ENCODE peak calls at places on chromosomes 6 and 20, in five cellular contexts. N is astrocyte of the spinal cord, K is left ventricle myocardium inferior, I is fibroblast of pulmonary artery, L is neuronal stem cell. B is an unnamed sample.

GRCh38 chr6:116363759-116364158 is 7.0 kb upstream of the DSE start:
- DNase-seq in N (peak), L (no peak), I (peak), K (no peak), B (peak)

GRCh38 chr20:50284811-50285375 is 94.3 kb downstream of the CEBPB start:
- DNase-seq in I (no peak), K (no peak), N (peak), L (no peak), B (no peak)

GRCh38 chr6:10256113-10256690 is 158.7 kb downstream of the TFAP2A start:
- DNase-seq in I (no peak), K (no peak), L (no peak), N (no peak), B (peak)

GRCh38 chr6:25553502-25553901 is 98.5 kb upstream of the SCGN start:
- DNase-seq in K (no peak), N (no peak), L (no peak), I (no peak), B (peak)

GRCh38 chr6:3088853-3089445 is 20.7 kb downstream of the RIPK1 start:
- DNase-seq in L (no peak), N (peak), K (no peak), I (no peak), B (peak)

GRCh38 chr20:59322101-59322500 is 21.7 kb downstream of the EDN3 start:
- DNase-seq in N (no peak), L (no peak), I (no peak), K (no peak), B (no peak)

GRCh38 chr6:25172819-25173218 is 106.4 kb upstream of the CARMIL1 start:
- DNase-seq in I (peak), N (peak), L (no peak), K (no peak), B (peak)

GRCh38 chr20:46814366-46815232 is 80.0 kb upstream of the EYA2 start:
- DNase-seq in I (peak), N (peak), K (no peak), L (peak), B (peak)

GRCh38 chr20:59159091-59159821 is 4.4 kb upstream of the ZNF831 start:
- DNase-seq in N (no peak), L (no peak), I (no peak), K (no peak), B (no peak)

GRCh38 chr20:709421-709820 is 33.8 kb upstream of the SCRT2 start:
- DNase-seq in K (peak), L (no peak), I (peak), N (no peak), B (peak)

GRCh38 chr6:167121471-167121870 is 1.4 kb upstream of the CCR6 start:
- DNase-seq in I (no peak), L (no peak), N (no peak), K (no peak), B (no peak)
- H3K4me3 ChIP-seq in I (no peak), L (no peak), N (no peak), K (no peak), B (no peak)

DNA sequence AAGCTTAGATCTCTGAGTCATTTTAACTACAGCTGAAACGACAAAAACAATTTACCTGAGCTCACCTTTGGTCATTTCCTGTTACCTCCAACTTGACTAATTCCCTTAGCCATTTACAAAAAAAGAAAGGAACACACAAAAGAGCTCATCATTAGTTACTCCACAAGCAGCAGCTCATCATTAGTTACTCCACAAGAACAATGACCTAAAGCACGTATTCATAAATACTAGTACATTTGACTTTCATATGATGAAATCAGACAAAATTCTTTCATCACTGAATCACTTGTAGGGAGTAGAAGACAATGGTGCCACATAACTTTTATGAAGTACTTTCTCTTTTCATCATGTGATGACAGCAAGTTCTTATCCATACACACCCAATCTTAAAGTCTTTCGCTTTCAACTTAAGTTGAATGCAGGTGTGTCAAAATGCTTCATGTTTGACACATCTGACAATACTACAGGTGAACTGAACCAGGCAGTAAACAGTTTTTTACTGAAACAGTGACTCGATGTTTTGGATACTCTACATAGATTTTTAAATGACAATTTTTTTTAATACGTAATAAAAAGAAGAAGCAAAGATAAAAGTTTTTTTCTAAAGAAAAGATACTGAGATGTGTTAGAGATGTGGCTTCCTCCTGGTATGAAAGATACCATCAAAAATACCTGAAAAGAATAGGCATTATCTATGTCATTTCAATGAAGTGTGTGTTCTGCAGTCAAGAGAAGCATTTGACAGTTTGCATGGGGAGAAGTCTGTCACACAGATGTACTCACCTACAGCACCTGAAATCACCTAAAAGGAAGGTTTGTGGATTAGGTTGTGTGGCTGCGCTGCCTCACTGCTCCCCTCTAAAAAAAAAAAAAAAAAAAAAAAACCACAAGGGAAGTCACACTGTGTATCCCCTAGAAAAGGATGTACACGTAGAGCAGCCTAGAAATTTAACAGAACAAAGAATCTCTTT is 109.1 kb downstream of the PRDM1 start:
- DNase-seq in K (no peak), L (no peak), I (peak), N (peak), B (peak)
- H3K4me3 ChIP-seq in K (no peak), L (no peak), I (no peak), N (no peak), B (no peak)

GRCh38 chr6:41408576-41408975 is 73.2 kb downstream of the NCR2 start:
- DNase-seq in I (no peak), N (no peak), K (no peak), L (no peak), B (no peak)

GRCh38 chr6:41406821-41407787 is 71.7 kb downstream of the NCR2 start:
- DNase-seq in L (no peak), K (peak), I (no peak), N (no peak), B (no peak)

GRCh38 chr6:41411961-41412360 is 76.6 kb downstream of the NCR2 start:
- DNase-seq in I (no peak), K (no peak), N (no peak), L (no peak), B (no peak)

GRCh38 chr6:41409489-41409888 is 74.1 kb downstream of the NCR2 start:
- DNase-seq in K (no peak), L (no peak), N (no peak), I (no peak), B (no peak)

DNA sequence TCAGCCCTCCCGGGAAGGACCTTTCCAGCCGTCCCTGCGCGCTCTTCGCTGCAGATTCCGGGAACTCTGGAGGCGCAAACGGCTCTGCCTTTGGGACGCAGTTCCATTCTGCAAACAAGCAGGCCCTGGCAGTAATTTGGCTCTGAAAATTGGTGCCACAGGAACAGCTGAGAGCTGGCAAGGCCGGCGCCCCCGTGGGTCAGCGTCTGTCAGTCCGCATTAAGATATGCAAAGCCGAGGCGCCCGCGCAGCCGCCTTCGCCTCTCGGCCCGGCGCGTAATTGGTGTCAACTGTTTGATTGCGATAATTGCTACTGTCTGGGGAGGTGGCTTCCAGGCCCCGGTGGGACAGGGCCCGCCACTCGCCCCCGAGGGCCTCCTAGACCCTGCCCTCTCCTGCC is 73.6 kb downstream of the NCR2 start:
- DNase-seq in L (no peak), I (no peak), K (no peak), N (no peak), B (no peak)
- H3K4me3 ChIP-seq in L (no peak), I (no peak), K (no peak), N (no peak), B (no peak)

GRCh38 chr6:39724787-39725631 is at the start of gene KIF6:
- DNase-seq in I (peak), K (peak), N (peak), L (peak), B (peak)

GRCh38 chr6:39731565-39731964 is 6.4 kb upstream of the KIF6 start:
- DNase-seq in I (no peak), N (no peak), L (no peak), K (no peak), B (no peak)

GRCh38 chr6:39729945-39730344 is 4.7 kb upstream of the KIF6 start:
- DNase-seq in I (no peak), L (no peak), K (no peak), N (no peak), B (no peak)

DNA sequence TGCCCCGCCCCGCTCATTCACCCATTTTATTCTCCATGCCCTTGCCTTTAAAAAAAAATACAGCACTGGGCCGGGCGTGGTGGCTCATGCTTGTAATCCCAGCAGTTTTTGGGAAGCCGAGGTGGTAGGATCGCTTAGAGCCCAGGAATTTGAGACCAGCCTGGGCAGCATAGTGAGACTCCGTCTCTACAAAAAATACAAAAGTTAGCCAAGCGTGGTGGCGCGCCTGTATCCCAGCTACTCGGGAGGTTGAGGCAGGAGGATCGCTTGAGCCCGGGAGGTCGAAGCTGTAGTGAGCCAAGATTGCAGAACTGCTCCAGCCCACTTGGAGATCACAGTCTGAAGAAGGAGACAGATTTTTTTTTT is 407 bp upstream of the KIF6 start:
- DNase-seq in L (no peak), N (no peak), K (no peak), I (no peak), B (no peak)
- H3K4me3 ChIP-seq in L (no peak), N (peak), K (peak), I (peak), B (peak)

GRCh38 chr20:44574372-44574771 is 8.0 kb upstream of the PKIG start:
- DNase-seq in L (no peak), K (no peak), I (no peak), N (no peak), B (no peak)

GRCh38 chr20:44571367-44571766 is 11.0 kb upstream of the PKIG start:
- DNase-seq in L (no peak), I (no peak), N (no peak), K (no peak), B (no peak)

GRCh38 chr20:44572551-44573500 is 9.6 kb upstream of the PKIG start:
- DNase-seq in L (no peak), I (peak), K (peak), N (peak), B (peak)

GRCh38 chr20:44576297-44576696 is 6.1 kb upstream of the PKIG start:
- DNase-seq in N (peak), K (no peak), I (peak), L (no peak), B (peak)

DNA sequence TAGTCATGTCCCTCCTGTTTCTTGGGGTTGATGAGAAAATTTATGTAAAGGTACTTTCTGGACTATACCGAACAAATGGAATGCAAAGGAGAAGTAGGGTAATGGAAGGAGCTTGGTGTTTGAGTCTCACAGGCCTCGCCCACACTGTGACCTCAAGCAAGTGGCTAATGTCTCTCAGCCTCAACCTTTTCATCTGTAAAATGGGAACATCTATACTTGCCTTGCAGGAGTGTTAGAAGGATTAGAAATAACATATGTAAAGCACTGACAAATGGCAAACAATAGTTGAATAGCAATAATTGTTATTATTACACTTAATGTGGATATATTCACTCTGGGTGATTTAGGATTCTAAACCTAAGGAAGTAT is 8.9 kb upstream of the PKIG start:
- DNase-seq in I (no peak), K (no peak), L (no peak), N (no peak), B (no peak)
- H3K4me3 ChIP-seq in I (no peak), K (peak), L (no peak), N (no peak), B (peak)